ENCODE peak calls at places on chromosomes 7 and 10, in eight cellular contexts. J is heart right ventricle, R is GM23248, M is DND-41, T is hepatocyte, N is lower lobe of right lung, B is uterus, I is IMR-90. X is an unnamed sample.

GRCh38 chr7:112272921-112273561 is 66.5 kb downstream of the ZNF277 start:
- DNase-seq in J (no peak), R (peak; percentile 13), M (peak; percentile 33), T (no peak), N (peak; percentile 53), B (no peak), I (no peak), X (no peak)

GRCh38 chr7:75971961-75972763 is 22.2 kb downstream of the TMEM120A start:
- DNase-seq in J (peak; percentile 74), R (peak; percentile 55), M (no peak), T (no peak), N (peak; percentile 75), B (no peak), I (no peak), X (no peak)

GRCh38 chr10:29555746-29556481 is 78.9 kb downstream of the SVIL start:
- DNase-seq in J (no peak), R (peak; percentile 86), M (no peak), T (no peak), N (no peak), B (peak; percentile 52), I (peak; percentile 85), X (no peak)

GRCh38 chr10:131065673-131066331 is 245.7 kb downstream of the TCERG1L start:
- DNase-seq in J (peak; percentile 9), R (peak; percentile 1), M (no peak), T (no peak), N (no peak), B (peak; percentile 38), I (no peak), X (no peak)

GRCh38 chr7:76003351-76003750 is 9.0 kb upstream of the TMEM120A start:
- DNase-seq in J (no peak), R (no peak), M (no peak), T (no peak), N (peak; percentile 10), B (no peak), I (no peak), X (no peak)

GRCh38 chr10:67959839-67960476 is 75.5 kb downstream of the SIRT1 start:
- DNase-seq in J (no peak), R (no peak), M (no peak), T (peak; percentile 9), N (no peak), B (no peak), I (no peak), X (no peak)

GRCh38 chr10:7819126-7819470 is 793 bp downstream of the TAF3 start:
- DNase-seq in J (peak; percentile 34), R (peak; percentile 84), M (peak; percentile 36), T (peak; percentile 81), N (peak; percentile 51), B (no peak), I (peak; percentile 45), X (no peak)

GRCh38 chr10:132485391-132485790 is 52.2 kb upstream of the INPP5A start:
- DNase-seq in J (no peak), R (no peak), M (no peak), T (no peak), N (peak; percentile 8), B (no peak), I (no peak), X (no peak)

GRCh38 chr7:44471850-44472249 is 18.6 kb downstream of the NUDCD3 start:
- DNase-seq in J (no peak), R (peak; percentile 19), M (no peak), T (no peak), N (no peak), B (no peak), I (no peak), X (no peak)

DNA sequence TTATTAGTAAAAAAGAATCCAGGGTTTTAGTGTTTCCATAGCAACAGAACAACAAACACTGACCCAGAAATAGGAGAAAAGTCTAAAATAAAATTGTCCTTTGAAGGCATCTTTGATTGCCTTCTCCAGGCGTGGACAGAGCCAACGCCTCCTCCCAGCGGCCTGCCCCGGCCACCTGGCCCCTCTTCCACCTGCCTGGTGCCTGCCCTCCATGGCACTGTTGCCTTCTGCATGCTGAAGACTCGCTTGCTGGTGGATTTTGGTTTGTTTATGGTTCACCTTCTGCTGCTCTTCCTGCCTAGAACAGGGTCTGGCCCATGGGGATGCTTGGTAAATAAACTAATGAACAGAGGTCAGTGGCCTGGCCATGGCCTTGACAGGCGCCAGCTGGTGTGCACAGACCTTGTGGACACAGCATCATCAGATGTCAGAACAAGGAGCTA is 107.4 kb downstream of the DYNC2I1 start:
- DNase-seq in J (peak; percentile 41), R (no peak), M (no peak), T (no peak), N (no peak), B (no peak), I (no peak), X (no peak)
- H3K27ac ChIP-seq in J (no peak overlapping the region), R (no peak overlapping the region), M (no peak overlapping the region), T (no peak overlapping the region), N (peak overlapping the region; percentile 2), B (no peak overlapping the region), I (no peak overlapping the region), X (no peak overlapping the region)

GRCh38 chr7:105877736-105878135 is 1.3 kb upstream of the ATXN7L1 start:
- DNase-seq in J (no peak), R (peak; percentile 55), M (no peak), T (no peak), N (no peak), B (no peak), I (no peak), X (no peak)
- H3K27ac ChIP-seq in J (no peak overlapping the region), R (no peak overlapping the region), M (no peak overlapping the region), T (peak overlapping the region; percentile 79), N (no peak overlapping the region), B (no peak overlapping the region), I (no peak overlapping the region), X (peak overlapping the region; percentile 47)

DNA sequence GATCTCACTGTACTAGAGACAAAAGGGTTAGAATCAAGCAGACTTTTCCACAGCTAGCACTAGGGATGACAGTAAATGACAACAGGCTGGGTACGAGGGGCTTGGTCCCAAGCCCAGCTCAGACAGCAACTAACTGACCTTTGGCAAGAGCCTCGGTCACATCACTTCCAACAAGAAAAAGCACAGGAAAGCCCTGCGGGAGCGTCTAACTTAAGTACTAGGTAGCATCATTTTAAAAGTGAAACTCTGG is 22.8 kb downstream of the CALML3 start:
- DNase-seq in J (no peak), R (peak; percentile 61), M (no peak), T (no peak), N (peak; percentile 2), B (no peak), I (no peak), X (no peak)
- H3K27ac ChIP-seq in J (peak overlapping the region; percentile 70), R (peak overlapping the region; percentile 61), M (no peak overlapping the region), T (peak overlapping the region; percentile 100), N (peak overlapping the region; percentile 89), B (peak overlapping the region; percentile 83), I (peak overlapping the region; percentile 37), X (no peak overlapping the region)

DNA sequence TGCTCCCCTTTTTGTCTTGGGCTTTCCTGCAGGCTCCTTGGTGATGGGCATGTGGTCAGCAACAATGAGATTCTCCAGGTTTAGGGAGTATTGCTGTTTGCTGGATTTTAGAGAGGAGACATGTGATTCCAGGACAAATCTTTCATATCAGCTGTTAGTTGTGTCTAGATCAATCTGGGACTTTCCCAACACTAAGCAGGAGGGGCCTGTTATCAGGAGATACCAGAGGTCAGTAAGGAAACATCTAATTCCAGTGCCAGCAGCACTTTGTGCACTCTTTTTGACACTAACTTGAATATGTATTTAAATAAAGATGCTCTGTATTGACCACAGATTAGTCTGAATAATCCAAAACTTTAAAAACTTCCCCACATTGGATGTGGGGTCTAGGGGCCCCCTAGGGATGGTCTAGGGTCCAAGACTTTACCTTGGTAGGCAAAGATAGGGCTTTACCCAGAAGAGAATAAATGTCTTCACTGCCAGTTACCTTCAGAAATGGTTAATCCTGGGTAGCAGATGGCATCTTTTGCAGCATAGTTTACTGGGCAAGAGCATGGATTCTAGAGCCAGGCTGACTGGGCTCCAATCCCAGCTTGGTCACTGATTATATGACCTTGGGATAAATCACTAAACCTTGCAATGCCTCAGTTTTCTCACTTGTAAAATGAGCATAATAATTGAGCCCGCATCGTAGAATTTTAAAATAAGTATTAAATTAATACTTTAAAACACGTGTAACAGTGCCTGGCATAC is 6.4 kb upstream of the FIGNL1 start:
- DNase-seq in J (no peak), R (no peak), M (no peak), T (no peak), N (no peak), B (no peak), I (no peak), X (no peak)
- H3K27ac ChIP-seq in J (no peak overlapping the region), R (no peak overlapping the region), M (no peak overlapping the region), T (no peak overlapping the region), N (no peak overlapping the region), B (no peak overlapping the region), I (no peak overlapping the region), X (no peak overlapping the region)

DNA sequence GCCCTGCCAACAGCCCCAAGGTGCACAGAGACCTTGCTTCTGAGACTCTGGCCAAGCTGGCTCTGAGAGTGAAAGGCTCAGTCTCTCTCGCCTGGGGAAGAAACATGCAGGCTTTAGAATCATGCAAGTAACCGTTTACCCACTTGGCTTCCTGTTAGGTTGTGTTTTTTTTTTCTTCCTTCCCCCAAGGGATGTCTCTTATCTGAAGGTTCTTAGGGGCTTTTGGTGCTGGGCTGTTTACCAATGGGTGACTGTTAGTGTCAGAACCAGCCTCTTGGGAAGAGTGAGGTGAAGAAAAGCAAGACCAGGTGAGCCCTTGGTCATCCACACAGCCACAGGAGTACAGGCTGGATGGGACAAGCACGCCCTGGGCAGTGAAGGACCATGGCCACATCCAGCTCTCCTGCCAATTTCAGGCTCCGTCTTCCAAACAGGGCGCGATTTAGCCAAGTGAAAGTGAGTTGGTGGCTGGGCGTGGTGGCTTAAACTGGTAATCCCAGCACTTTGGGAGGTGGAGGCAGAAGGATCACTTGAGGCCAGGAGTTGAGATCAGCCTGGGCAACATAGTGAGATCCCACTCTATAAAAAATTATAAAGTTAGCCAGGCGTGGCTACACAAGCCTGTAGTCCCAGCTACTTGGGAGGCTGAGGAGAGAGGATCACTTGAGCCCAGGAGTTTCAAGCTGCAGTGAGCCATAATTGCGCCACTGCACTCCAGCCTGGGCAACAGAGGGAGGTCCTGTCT is 76.3 kb upstream of the CUX1 start:
- DNase-seq in J (no peak), R (no peak), M (peak; percentile 83), T (no peak), N (no peak), B (no peak), I (no peak), X (no peak)
- H3K27ac ChIP-seq in J (no peak overlapping the region), R (no peak overlapping the region), M (peak overlapping the region; percentile 94), T (no peak overlapping the region), N (no peak overlapping the region), B (no peak overlapping the region), I (no peak overlapping the region), X (no peak overlapping the region)